ENCODE peak calls at places on chromosomes 7 and 10, in eight cellular contexts. E is GM23248, V is thoracic aorta, A is transverse colon, M is PC-3, Y is lung, B is A549, Q is left ventricle myocardium inferior. C is an unnamed sample. For H3K9me3, the result is how much of the 10 kb centered on the place peaks cover.

GRCh38 chr7:27148776-27149641 is 1.4 kb upstream of the HOXA6 start:
- DNase-seq in Y (no peak), Q (no peak), E (peak), A (peak), M (peak), B (no peak), V (no peak), C (no peak)

GRCh38 chr10:43683451-43684197 is 34.9 kb upstream of the ZNF32 start:
- DNase-seq in Q (no peak), E (peak), A (no peak), V (no peak), M (peak), B (peak), Y (no peak), C (no peak)

GRCh38 chr10:10043083-10043482 is 974.6 kb upstream of the CELF2 start:
- DNase-seq in E (no peak), Y (no peak), A (no peak), Q (no peak), B (no peak), V (no peak), M (no peak), C (no peak)

GRCh38 chr7:124201768-124202349 is 169.0 kb upstream of the TMEM229A start:
- DNase-seq in E (no peak), B (no peak), A (no peak), Q (no peak), Y (no peak), M (no peak), V (no peak), C (no peak)

GRCh38 chr7:34417781-34418180 is 240.2 kb upstream of the NPSR1 start:
- DNase-seq in M (no peak), A (no peak), B (no peak), Q (no peak), V (no peak), E (no peak), Y (no peak), C (no peak)

GRCh38 chr7:100493476-100494264 is 9.9 kb downstream of the NYAP1 start:
- DNase-seq in A (peak), M (no peak), E (no peak), Y (no peak), Q (peak), B (no peak), V (no peak), C (no peak)

GRCh38 chr10:120511165-120511564 is 54.1 kb downstream of the PLPP4 start:
- DNase-seq in Q (no peak), Y (no peak), E (peak), A (no peak), B (no peak), V (no peak), M (peak), C (no peak)

GRCh38 chr7:45358277-45358676 is 200.7 kb downstream of the RAMP3 start:
- DNase-seq in V (no peak), Q (peak), B (no peak), A (no peak), E (no peak), M (no peak), Y (no peak), C (no peak)

GRCh38 chr7:45394117-45394708 is 180.0 kb upstream of the ADCY1 start:
- DNase-seq in B (peak), Q (no peak), E (no peak), M (peak), Y (no peak), V (no peak), A (no peak), C (no peak)

GRCh38 chr7:729154-730000 is 2.3 kb upstream of the PRKAR1B start:
- DNase-seq in Y (no peak), Q (no peak), A (no peak), M (no peak), E (no peak), B (no peak), V (no peak), C (no peak)

GRCh38 chr7:27177795-27178320 is 3.7 kb upstream of the HOXA10 start:
- DNase-seq in Q (no peak), M (no peak), E (peak), A (peak), Y (no peak), B (no peak), V (no peak), C (no peak)

GRCh38 chr7:50149364-50149763 is 56.3 kb upstream of the ZPBP start:
- DNase-seq in M (no peak), E (no peak), Y (no peak), V (no peak), B (no peak), Q (no peak), A (no peak), C (no peak)

GRCh38 chr7:105691029-105691691 is 109.9 kb upstream of the EFCAB10 start:
- DNase-seq in B (no peak), E (peak), Y (no peak), M (peak), V (no peak), A (peak), Q (no peak), C (peak)

GRCh38 chr10:118809372-118809695 is 54.6 kb upstream of the CACUL1 start:
- DNase-seq in A (no peak), Q (no peak), E (no peak), V (no peak), Y (no peak), B (no peak), M (no peak), C (no peak)

GRCh38 chr7:99197498-99197897 is 10.4 kb downstream of the KPNA7 start:
- DNase-seq in A (no peak), B (no peak), E (no peak), Q (no peak), M (no peak), V (no peak), Y (no peak), C (no peak)
- H3K9me3 ChIP-seq in A (under half), B (under half), E (under half), Q (under half), M (under half), V (under half), Y (under half), C (under half)

GRCh38 chr7:157542669-157543021 is 205.8 kb downstream of the DNAJB6 start:
- DNase-seq in A (no peak), E (no peak), Q (no peak), B (no peak), Y (no peak), V (no peak), M (no peak), C (no peak)
- H3K9me3 ChIP-seq in A (under half), E (under half), Q (under half), B (under half), Y (under half), V (under half), M (under half), C (under half)

GRCh38 chr10:131174211-131174565 is 137.3 kb downstream of the TCERG1L start:
- DNase-seq in B (no peak), Q (no peak), E (no peak), V (no peak), Y (no peak), M (no peak), A (no peak), C (no peak)
- H3K9me3 ChIP-seq in B (under half), Q (under half), E (under half), V (under half), Y (under half), M (under half), A (under half), C (under half)

GRCh38 chr10:42519079-42519478 is 119.3 kb downstream of the ZNF33B start:
- DNase-seq in M (no peak), V (no peak), B (no peak), Y (no peak), Q (no peak), E (no peak), A (no peak), C (no peak)
- H3K9me3 ChIP-seq in M (half or more), V (half or more), B (half or more), Y (under half), Q (half or more), E (under half), A (half or more), C (half or more)

DNA sequence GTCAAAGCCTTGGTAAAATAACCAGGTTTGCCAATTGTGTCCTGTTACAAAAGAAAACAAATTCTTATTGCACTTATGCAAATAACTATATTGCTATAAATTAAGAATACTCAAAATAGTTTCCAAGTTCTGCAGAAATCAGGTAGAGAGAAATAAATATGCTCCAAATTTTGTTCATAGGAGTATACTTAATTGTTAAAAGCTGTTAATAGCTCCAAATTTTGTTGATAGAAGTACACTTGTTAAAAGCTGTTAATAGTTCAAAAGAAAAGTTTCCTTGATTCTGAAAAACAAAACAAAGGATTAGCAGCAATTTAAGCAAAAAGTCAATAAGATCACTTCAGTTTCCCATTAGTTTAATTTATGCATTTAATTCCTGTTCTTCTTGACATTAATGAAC is 46.4 kb upstream of the ZNF138 start:
- DNase-seq in E (no peak), Y (no peak), V (no peak), A (no peak), Q (no peak), B (no peak), M (no peak), C (no peak)
- H3K9me3 ChIP-seq in E (under half), Y (under half), V (under half), A (under half), Q (under half), B (under half), M (under half), C (under half)

GRCh38 chr10:82171899-82172298 is 296.9 kb downstream of the NRG3 start:
- DNase-seq in Q (no peak), E (no peak), M (no peak), V (no peak), A (no peak), Y (no peak), B (no peak), C (no peak)
- H3K9me3 ChIP-seq in Q (under half), E (under half), M (under half), V (under half), A (under half), Y (under half), B (under half), C (under half)

GRCh38 chr7:57642730-57643129 is 192.8 kb downstream of the ZNF716 start:
- DNase-seq in Y (no peak), B (no peak), A (no peak), E (no peak), M (no peak), Q (no peak), V (no peak), C (no peak)
- H3K9me3 ChIP-seq in Y (under half), B (under half), A (under half), E (under half), M (under half), Q (under half), V (under half), C (under half)